ENCODE peak calls at places on chromosomes 5 and 9, in seven cellular contexts. M is IMR-90, O is mesenchymal stem cell, W is H1, H is H9, E is neuronal stem cell, Q is trophoblast cell. L is an unnamed sample.

GRCh38 chr5:26700759-26701384 is 337.5 kb downstream of the CDH9 start:
- DNase-seq in O (peak), W (peak), Q (peak), E (peak), M (no peak), H (peak), L (peak)

GRCh38 chr9:90095682-90096081 is 490.9 kb downstream of the GADD45G start:
- DNase-seq in W (no peak), H (no peak), M (no peak), Q (no peak), O (no peak), E (no peak), L (no peak)

GRCh38 chr5:170108266-170108785 is 2.6 kb downstream of the FOXI1 start:
- DNase-seq in E (no peak), Q (no peak), O (no peak), W (peak), H (peak), M (no peak), L (no peak)

GRCh38 chr9:115633099-115633498 is 515.1 kb upstream of the TNC start:
- DNase-seq in O (no peak), W (no peak), H (no peak), E (no peak), Q (no peak), M (peak), L (no peak)

GRCh38 chr9:21056931-21057330 is 20.8 kb downstream of the IFNB1 start:
- DNase-seq in O (peak), H (no peak), W (no peak), E (no peak), Q (peak), M (peak), L (no peak)

GRCh38 chr9:88007291-88007650 is 32.9 kb upstream of the CDK20 start:
- DNase-seq in O (no peak), M (no peak), E (no peak), Q (peak), H (no peak), W (no peak), L (peak)

GRCh38 chr5:98845878-98846277 is 72.4 kb downstream of the RGMB start:
- DNase-seq in E (no peak), Q (no peak), H (no peak), W (no peak), O (no peak), M (no peak), L (no peak)

GRCh38 chr5:35067985-35068384 is 20.2 kb upstream of the AGXT2 start:
- DNase-seq in E (no peak), W (no peak), M (peak), H (no peak), Q (no peak), O (no peak), L (no peak)

GRCh38 chr5:93585753-93586385 is 2.8 kb downstream of the NR2F1 start:
- DNase-seq in W (no peak), Q (no peak), M (peak), O (peak), H (no peak), E (no peak), L (no peak)

GRCh38 chr9:137832830-137833590 is 44.6 kb upstream of the CACNA1B start:
- DNase-seq in H (no peak), W (no peak), M (no peak), O (no peak), Q (no peak), E (no peak), L (no peak)

GRCh38 chr9:137829260-137829996 is 48.2 kb upstream of the CACNA1B start:
- DNase-seq in W (no peak), Q (no peak), E (no peak), O (no peak), H (no peak), M (no peak), L (no peak)

GRCh38 chr9:137834846-137835546 is 42.6 kb upstream of the CACNA1B start:
- DNase-seq in H (no peak), O (no peak), E (no peak), W (no peak), M (no peak), Q (no peak), L (no peak)

GRCh38 chr9:137833721-137834613 is 43.6 kb upstream of the CACNA1B start:
- DNase-seq in O (no peak), E (no peak), W (no peak), H (no peak), Q (no peak), M (no peak), L (no peak)

DNA sequence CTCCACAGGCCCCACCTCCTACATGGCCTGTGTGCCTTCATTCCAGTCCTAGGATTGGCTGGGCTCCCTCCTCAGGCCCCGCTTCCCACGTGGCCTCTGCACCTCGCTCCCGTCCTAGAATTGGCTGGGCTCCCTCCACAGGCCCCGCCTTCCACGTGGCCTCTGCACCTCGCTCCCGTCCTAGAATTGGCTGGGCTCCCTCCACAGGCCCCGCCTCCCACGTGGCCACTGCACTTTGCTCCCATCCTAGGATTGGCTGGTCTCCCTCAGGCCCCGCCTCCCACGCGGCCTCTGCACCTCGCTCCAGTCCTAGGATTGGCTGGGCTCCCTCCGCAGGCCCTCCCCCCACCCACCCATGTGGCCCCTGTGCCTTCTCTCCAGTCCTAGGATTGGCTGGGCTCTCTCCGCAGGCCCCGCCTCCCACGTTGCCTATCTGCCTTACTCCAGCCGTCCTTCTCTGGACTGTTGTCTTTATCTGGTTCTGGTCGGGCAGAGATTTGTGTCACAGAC is 45.3 kb upstream of the CACNA1B start:
- DNase-seq in H (no peak), O (no peak), M (no peak), Q (no peak), E (no peak), W (no peak), L (no peak)
- H3K23ac ChIP-seq in H (no peak), O (no peak), M (no peak), Q (no peak), E (no peak), W (no peak), L (no peak)

GRCh38 chr5:2699686-2700085 is 51.8 kb downstream of the IRX2 start:
- DNase-seq in M (no peak), H (no peak), W (no peak), E (no peak), O (no peak), Q (no peak), L (no peak)

GRCh38 chr5:2700876-2701275 is 50.6 kb downstream of the IRX2 start:
- DNase-seq in O (no peak), H (no peak), W (no peak), Q (no peak), E (no peak), M (no peak), L (no peak)

GRCh38 chr5:2697446-2698200 is 53.9 kb downstream of the IRX2 start:
- DNase-seq in H (no peak), Q (peak), M (no peak), E (no peak), W (no peak), O (no peak), L (no peak)

GRCh38 chr5:2698581-2698980 is 52.9 kb downstream of the IRX2 start:
- DNase-seq in H (no peak), Q (peak), M (no peak), W (no peak), O (no peak), E (no peak), L (no peak)

GRCh38 chr5:2699231-2699630 is 52.2 kb downstream of the IRX2 start:
- DNase-seq in O (no peak), Q (no peak), H (no peak), E (no peak), W (no peak), M (no peak), L (no peak)
- H3K23ac ChIP-seq in O (no peak), Q (no peak), H (no peak), E (no peak), W (no peak), M (no peak), L (no peak)

GRCh38 chr5:109231331-109231730 is 178.4 kb downstream of the PJA2 start:
- DNase-seq in W (no peak), O (no peak), Q (no peak), M (no peak), E (no peak), H (no peak), L (no peak)

GRCh38 chr5:109223521-109223920 is 186.3 kb downstream of the PJA2 start:
- DNase-seq in M (no peak), Q (peak), E (no peak), H (peak), O (no peak), W (no peak), L (peak)

GRCh38 chr5:109224276-109224675 is 185.5 kb downstream of the PJA2 start:
- DNase-seq in H (no peak), M (no peak), E (no peak), W (no peak), O (no peak), Q (no peak), L (peak)

DNA sequence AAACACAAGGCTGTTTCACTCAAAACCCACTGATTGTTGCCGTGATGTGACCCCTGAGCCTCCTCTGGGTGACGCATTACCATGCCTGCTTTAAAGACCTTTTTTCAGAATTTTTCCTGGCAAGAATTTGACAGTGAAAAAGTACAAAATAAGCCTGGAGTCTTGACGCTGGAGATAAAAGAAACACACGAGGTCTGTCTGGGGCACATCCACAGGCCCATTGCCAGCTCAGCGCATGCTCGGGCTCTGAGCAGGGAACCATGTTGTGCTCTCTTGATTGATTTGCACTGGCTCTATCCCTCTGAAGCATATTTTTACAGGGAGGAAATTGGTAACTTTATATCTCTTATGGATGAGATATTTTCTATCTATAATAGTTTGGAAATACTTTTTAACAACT is 184.1 kb downstream of the PJA2 start:
- DNase-seq in E (no peak), O (no peak), M (no peak), Q (no peak), H (no peak), W (no peak), L (no peak)
- H3K23ac ChIP-seq in E (no peak), O (no peak), M (no peak), Q (no peak), H (no peak), W (no peak), L (no peak)

GRCh38 chr9:69331444-69331843 is 6.4 kb downstream of the ENTREP1 start:
- DNase-seq in M (no peak), O (no peak), E (no peak), W (no peak), H (no peak), Q (no peak), L (no peak)
- H3K23ac ChIP-seq in M (no peak), O (no peak), E (no peak), W (no peak), H (no peak), Q (no peak), L (no peak)

GRCh38 chr9:91328186-91328585 is 33.5 kb downstream of the AUH start:
- DNase-seq in W (no peak), H (no peak), E (no peak), M (peak), O (no peak), Q (peak), L (no peak)
- H3K23ac ChIP-seq in W (no peak), H (no peak), E (no peak), M (no peak), O (no peak), Q (no peak), L (no peak)

DNA sequence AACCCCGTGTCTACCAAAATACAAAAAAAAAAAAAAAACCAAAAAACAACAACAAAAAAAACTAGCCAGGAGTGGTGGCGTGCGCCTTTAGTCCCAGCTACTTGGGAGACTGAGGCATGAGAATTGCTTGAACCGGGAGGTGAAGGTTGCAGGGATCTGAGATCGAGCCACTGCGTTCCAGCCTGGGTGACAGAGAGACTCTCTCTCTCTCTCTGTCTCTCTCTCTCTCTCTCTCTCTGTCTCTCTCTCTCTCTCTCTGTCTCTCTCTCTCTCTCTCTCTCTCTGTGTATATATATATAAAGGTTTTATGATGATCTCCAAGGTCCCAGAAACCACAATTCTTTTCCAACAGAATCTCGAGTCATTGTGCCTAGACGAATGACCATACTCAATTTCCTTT is 18.8 kb upstream of the ANKRD33B start:
- DNase-seq in O (no peak), W (no peak), M (no peak), H (no peak), E (no peak), Q (no peak), L (no peak)
- H3K23ac ChIP-seq in O (no peak), W (no peak), M (no peak), H (no peak), E (no peak), Q (no peak), L (no peak)

GRCh38 chr9:38020251-38021076 is 48.6 kb downstream of the SHB start:
- DNase-seq in H (no peak), W (no peak), Q (peak), M (no peak), E (no peak), O (no peak), L (no peak)

GRCh38 chr9:38024036-38024681 is 44.9 kb downstream of the SHB start:
- DNase-seq in Q (peak), E (no peak), W (no peak), H (peak), O (peak), M (peak), L (peak)

GRCh38 chr9:38023661-38024035 is 45.4 kb downstream of the SHB start:
- DNase-seq in Q (no peak), E (no peak), M (no peak), O (no peak), H (no peak), W (no peak), L (no peak)

GRCh38 chr9:38022995-38023394 is 46.0 kb downstream of the SHB start:
- DNase-seq in Q (peak), H (no peak), W (no peak), M (no peak), E (no peak), O (no peak), L (no peak)

GRCh38 chr9:38022203-38022602 is 46.8 kb downstream of the SHB start:
- DNase-seq in O (no peak), E (no peak), M (no peak), Q (peak), W (no peak), H (no peak), L (no peak)
- H3K23ac ChIP-seq in O (no peak), E (no peak), M (peak), Q (no peak), W (no peak), H (no peak), L (no peak)

DNA sequence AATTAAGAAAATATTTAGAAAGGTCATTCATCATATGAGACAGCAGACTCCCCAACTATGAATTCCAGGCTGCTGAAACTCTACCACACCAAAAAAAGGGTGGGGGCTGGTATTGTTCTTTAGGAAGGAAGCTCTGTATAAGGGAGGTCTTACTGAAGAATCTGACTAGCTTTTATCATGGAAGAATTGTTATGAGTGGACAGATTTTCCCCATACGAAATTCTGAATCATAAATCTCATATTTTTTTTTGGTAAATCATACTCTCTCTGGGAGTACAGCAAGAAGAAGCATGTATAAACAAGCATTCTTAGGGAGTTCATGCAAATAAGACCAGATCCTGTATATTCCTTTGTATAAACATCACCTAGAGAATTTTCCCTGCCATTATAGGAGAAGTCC is 220.0 kb downstream of the SLC12A2 start:
- DNase-seq in E (no peak), W (no peak), O (no peak), H (no peak), M (no peak), Q (no peak), L (no peak)
- H3K23ac ChIP-seq in E (no peak), W (no peak), O (no peak), H (no peak), M (no peak), Q (no peak), L (no peak)

DNA sequence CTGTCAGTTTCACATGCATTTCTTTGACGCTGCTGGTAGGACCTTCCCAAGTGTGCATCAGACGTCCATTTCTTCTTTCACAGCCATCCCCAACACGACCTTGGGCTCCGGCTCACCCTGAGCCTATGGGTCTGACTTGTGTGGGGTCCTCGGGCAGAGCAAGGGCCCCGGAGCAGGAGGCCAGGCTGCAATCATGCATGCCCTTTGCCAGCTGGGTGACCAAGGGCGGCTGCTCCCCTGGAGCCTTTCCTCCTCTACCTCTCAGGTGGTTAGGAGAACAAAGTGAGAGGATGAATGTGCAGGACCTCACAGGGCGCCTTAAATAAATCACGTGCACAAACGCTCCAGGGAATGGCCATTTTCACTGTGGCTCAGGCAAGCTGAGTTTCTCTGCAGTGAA is 33.2 kb downstream of the TERT start:
- DNase-seq in E (no peak), Q (no peak), W (no peak), O (no peak), H (no peak), M (no peak), L (no peak)
- H3K23ac ChIP-seq in E (no peak), Q (no peak), W (no peak), O (no peak), H (no peak), M (no peak), L (no peak)

L was measured in mesendoderm.